ENCODE peak calls at places on chromosomes 3 and 15, in ten cellular contexts. J is LoVo, Y is ACHN, T is RWPE1, D is DMS53, Q is mucosa of descending colon, P is T follicular helper cell, L is mucosa of gallbladder, C is nucleus accumbens, N is DMS 273 treated with DMSO at 0.1 percent for 48 hours. F is an unnamed sample.

GRCh38 chr3:188796122-188796631 is 375.6 kb upstream of the TPRG1 start:
- DNase-seq in J (no peak), Y (no peak), T (no peak), D (no peak), Q (no peak), P (no peak), L (no peak), C (no peak), N (no peak), F (peak; percentile 51)

GRCh38 chr3:46130631-46131310 is 77.3 kb downstream of the CCR1 start:
- DNase-seq in J (no peak), Y (no peak), T (no peak), D (no peak), Q (no peak), P (no peak), L (no peak), C (no peak), N (no peak), F (no peak)

GRCh38 chr15:63331456-63331855 is 50.2 kb downstream of the CA12 start:
- DNase-seq in J (no peak), Y (no peak), T (peak; percentile 62), D (peak; percentile 21), Q (no peak), P (no peak), L (no peak), C (peak; percentile 27), N (no peak), F (no peak)

GRCh38 chr3:177968891-177969290 is 567.3 kb upstream of the KCNMB2 start:
- DNase-seq in J (no peak), Y (peak; percentile 31), T (peak; percentile 4), D (no peak), Q (no peak), P (no peak), L (no peak), C (no peak), N (no peak), F (no peak)

GRCh38 chr3:195769551-195769950 is 42.2 kb downstream of the MUC4 start:
- DNase-seq in J (no peak), Y (no peak), T (no peak), D (no peak), Q (no peak), P (no peak), L (no peak), C (no peak), N (no peak), F (no peak)

GRCh38 chr3:195914648-195915473 is 6.5 kb upstream of the TNK2 start:
- DNase-seq in J (peak; percentile 94), Y (peak; percentile 94), T (peak; percentile 98), D (no peak), Q (peak; percentile 91), P (peak; percentile 89), L (peak; percentile 92), C (no peak), N (no peak), F (peak; percentile 92)

GRCh38 chr3:115922681-115923347 is 299.5 kb downstream of the GAP43 start:
- DNase-seq in J (peak; percentile 5), Y (peak; percentile 11), T (peak; percentile 10), D (peak; percentile 54), Q (no peak), P (no peak), L (no peak), C (no peak), N (peak; percentile 61), F (peak; percentile 15)

GRCh38 chr3:71987089-71987735 is 202.3 kb upstream of the PROK2 start:
- DNase-seq in J (no peak), Y (peak; percentile 8), T (no peak), D (peak; percentile 11), Q (no peak), P (no peak), L (no peak), C (no peak), N (no peak), F (no peak)

GRCh38 chr3:170579646-170580045 is 6.2 kb downstream of the SLC7A14 start:
- DNase-seq in J (no peak), Y (no peak), T (no peak), D (no peak), Q (no peak), P (no peak), L (no peak), C (no peak), N (no peak), F (no peak)

GRCh38 chr15:52567886-52568568 is 803 bp downstream of the ARPP19 start:
- DNase-seq in J (peak; percentile 61), Y (peak; percentile 40), T (peak; percentile 52), D (peak; percentile 70), Q (peak; percentile 68), P (peak; percentile 8), L (peak; percentile 26), C (no peak), N (no peak), F (no peak)

GRCh38 chr3:123090700-123091585 is 24.1 kb downstream of the PDIA5 start:
- DNase-seq in J (no peak), Y (no peak), T (no peak), D (no peak), Q (no peak), P (no peak), L (no peak), C (no peak), N (no peak), F (no peak)

GRCh38 chr3:111986800-111987199 is 8.0 kb downstream of the ABHD10 start:
- DNase-seq in J (no peak), Y (no peak), T (no peak), D (no peak), Q (no peak), P (no peak), L (no peak), C (no peak), N (no peak), F (no peak)

GRCh38 chr3:62600033-62600432 is 226.7 kb upstream of the FEZF2 start:
- DNase-seq in J (no peak), Y (no peak), T (no peak), D (peak; percentile 6), Q (no peak), P (no peak), L (no peak), C (no peak), N (no peak), F (no peak)

GRCh38 chr3:126128504-126129407 is 44.8 kb upstream of the SLC41A3 start:
- DNase-seq in J (no peak), Y (no peak), T (no peak), D (no peak), Q (peak; percentile 12), P (no peak), L (no peak), C (no peak), N (no peak), F (no peak)

GRCh38 chr3:170534232-170534631 is 51.6 kb downstream of the SLC7A14 start:
- DNase-seq in J (no peak), Y (no peak), T (no peak), D (no peak), Q (no peak), P (no peak), L (no peak), C (no peak), N (no peak), F (no peak)

GRCh38 chr15:88997531-88997930 is 84.4 kb upstream of the MFGE8 start:
- DNase-seq in J (no peak), Y (no peak), T (no peak), D (no peak), Q (no peak), P (no peak), L (no peak), C (no peak), N (no peak), F (no peak)

GRCh38 chr3:162956711-162957110 is 1460.1 kb downstream of the OTOL1 start:
- DNase-seq in J (no peak), Y (no peak), T (no peak), D (no peak), Q (no peak), P (no peak), L (no peak), C (no peak), N (no peak), F (no peak)

GRCh38 chr15:59380902-59381610 is 8.4 kb upstream of the MYO1E start:
- DNase-seq in J (peak; percentile 46), Y (no peak), T (no peak), D (no peak), Q (no peak), P (no peak), L (peak; percentile 16), C (no peak), N (no peak), F (peak; percentile 32)

GRCh38 chr15:80693682-80694623 is 1.2 kb upstream of the ABHD17C start:
- DNase-seq in J (no peak), Y (peak; percentile 1), T (no peak), D (peak; percentile 48), Q (no peak), P (no peak), L (no peak), C (no peak), N (no peak), F (peak; percentile 22)

GRCh38 chr15:98493966-98494511 is 154.3 kb upstream of the IGF1R start:
- DNase-seq in J (no peak), Y (no peak), T (no peak), D (peak; percentile 16), Q (no peak), P (no peak), L (no peak), C (no peak), N (no peak), F (no peak)

GRCh38 chr3:100710355-100711198 is 1.3 kb downstream of the TFG start:
- DNase-seq in J (peak; percentile 63), Y (peak; percentile 77), T (peak; percentile 64), D (peak; percentile 27), Q (peak; percentile 60), P (peak; percentile 33), L (peak; percentile 33), C (no peak), N (no peak), F (peak; percentile 73)

GRCh38 chr3:141302364-141303141 is 65.8 kb upstream of the ZBTB38 start:
- DNase-seq in J (no peak), Y (no peak), T (no peak), D (no peak), Q (no peak), P (no peak), L (no peak), C (no peak), N (no peak), F (peak; percentile 94)

GRCh38 chr15:62165029-62165792 is at the start of gene C2CD4B:
- DNase-seq in J (no peak), Y (no peak), T (no peak), D (peak; percentile 93), Q (peak; percentile 81), P (no peak), L (peak; percentile 87), C (no peak), N (no peak), F (no peak)

GRCh38 chr15:57861039-57861638 is 154.6 kb downstream of the POLR2M start:
- DNase-seq in J (peak; percentile 68), Y (peak; percentile 51), T (peak; percentile 38), D (peak; percentile 69), Q (no peak), P (peak; percentile 2), L (peak; percentile 39), C (no peak), N (no peak), F (peak; percentile 53)

GRCh38 chr15:62809106-62809967 is 233.2 kb upstream of the TPM1 start:
- DNase-seq in J (no peak), Y (peak; percentile 6), T (peak; percentile 21), D (no peak), Q (no peak), P (no peak), L (no peak), C (no peak), N (no peak), F (no peak)

GRCh38 chr3:119315600-119316312 is 21.6 kb downstream of the ARHGAP31 start:
- DNase-seq in J (no peak), Y (no peak), T (no peak), D (no peak), Q (no peak), P (no peak), L (no peak), C (no peak), N (no peak), F (peak; percentile 46)

GRCh38 chr15:65638681-65639089 is 16.9 kb downstream of the SLC24A1 start:
- DNase-seq in J (peak; percentile 75), Y (peak; percentile 74), T (peak; percentile 85), D (peak; percentile 81), Q (no peak), P (peak; percentile 18), L (peak; percentile 22), C (peak; percentile 5), N (peak; percentile 3), F (peak; percentile 80)

GRCh38 chr15:46312133-46312740 is 677.4 kb downstream of the SQOR start:
- DNase-seq in J (peak; percentile 73), Y (peak; percentile 65), T (peak; percentile 46), D (peak; percentile 80), Q (peak; percentile 77), P (peak; percentile 18), L (peak; percentile 72), C (peak; percentile 45), N (peak; percentile 46), F (peak; percentile 10)

F was measured in fibroblast of gingiva.